ENCODE peak calls at places on chromosomes 3 and 15, in four cellular contexts. One of them, this sample, is unnamed.

GRCh38 chr3:157126365-157126764 is 33.6 kb downstream of the CCNL1 start:
- DNase-seq in psoas muscle: no peak
- DNase-seq in tibial nerve: no peak
- DNase-seq in activated naive CD4-positive, alpha-beta T cell: no peak
- DNase-seq in this sample: no peak

GRCh38 chr15:55017636-55018035 is 179.1 kb downstream of the RSL24D1 start:
- DNase-seq in psoas muscle: no peak
- DNase-seq in tibial nerve: no peak
- DNase-seq in activated naive CD4-positive, alpha-beta T cell: no peak
- DNase-seq in this sample: no peak

GRCh38 chr15:91021516-91022074 is 799 bp downstream of the VPS33B start:
- DNase-seq in psoas muscle: no peak
- DNase-seq in activated naive CD4-positive, alpha-beta T cell: no peak
- DNase-seq in tibial nerve: no peak
- DNase-seq in this sample: no peak

GRCh38 chr15:46525984-46526725 is 891.3 kb downstream of the SQOR start:
- DNase-seq in activated naive CD4-positive, alpha-beta T cell: no peak
- DNase-seq in psoas muscle: no peak
- DNase-seq in tibial nerve: no peak
- DNase-seq in this sample: no peak

GRCh38 chr3:175107231-175107630 is 248.1 kb downstream of the NAALADL2 start:
- DNase-seq in activated naive CD4-positive, alpha-beta T cell: no peak
- DNase-seq in tibial nerve: no peak
- DNase-seq in psoas muscle: no peak
- DNase-seq in this sample: no peak

GRCh38 chr3:175431396-175431795 is 572.3 kb downstream of the NAALADL2 start:
- DNase-seq in tibial nerve: no peak
- DNase-seq in psoas muscle: no peak
- DNase-seq in activated naive CD4-positive, alpha-beta T cell: no peak
- DNase-seq in this sample: peak; percentile 19

GRCh38 chr3:104909188-104909587 is 457.5 kb upstream of the ALCAM start:
- DNase-seq in activated naive CD4-positive, alpha-beta T cell: no peak
- DNase-seq in psoas muscle: no peak
- DNase-seq in tibial nerve: no peak
- DNase-seq in this sample: no peak

GRCh38 chr3:57048052-57048671 is 12.3 kb upstream of the SPATA12 start:
- DNase-seq in psoas muscle: peak; percentile 59
- DNase-seq in tibial nerve: peak; percentile 26
- DNase-seq in activated naive CD4-positive, alpha-beta T cell: no peak
- DNase-seq in this sample: no peak

GRCh38 chr15:38782156-38782555 is 217.5 kb upstream of the RASGRP1 start:
- DNase-seq in psoas muscle: no peak
- DNase-seq in activated naive CD4-positive, alpha-beta T cell: no peak
- DNase-seq in tibial nerve: no peak
- DNase-seq in this sample: no peak

GRCh38 chr3:53677406-53677805 is 168.8 kb downstream of the CHDH start:
- DNase-seq in activated naive CD4-positive, alpha-beta T cell: no peak
- DNase-seq in tibial nerve: no peak
- DNase-seq in psoas muscle: no peak
- DNase-seq in this sample: no peak

GRCh38 chr3:100457811-100458210 is 34.6 kb upstream of the TMEM45A start:
- DNase-seq in tibial nerve: no peak
- DNase-seq in psoas muscle: no peak
- DNase-seq in activated naive CD4-positive, alpha-beta T cell: no peak
- DNase-seq in this sample: no peak

GRCh38 chr3:146159037-146159436 is 1.9 kb downstream of the PLOD2 start:
- DNase-seq in psoas muscle: no peak
- DNase-seq in activated naive CD4-positive, alpha-beta T cell: no peak
- DNase-seq in tibial nerve: no peak
- DNase-seq in this sample: no peak

GRCh38 chr15:33565099-33565498 is 254.3 kb downstream of the RYR3 start:
- DNase-seq in tibial nerve: no peak
- DNase-seq in psoas muscle: no peak
- DNase-seq in activated naive CD4-positive, alpha-beta T cell: no peak
- DNase-seq in this sample: no peak

GRCh38 chr3:14391033-14391432 is 11.4 kb upstream of the SLC6A6 start:
- DNase-seq in tibial nerve: no peak
- DNase-seq in psoas muscle: peak; percentile 87
- DNase-seq in activated naive CD4-positive, alpha-beta T cell: no peak
- DNase-seq in this sample: no peak

GRCh38 chr3:191695131-191695814 is 234.3 kb downstream of the PYDC2 start:
- DNase-seq in activated naive CD4-positive, alpha-beta T cell: no peak
- DNase-seq in tibial nerve: no peak
- DNase-seq in psoas muscle: no peak
- DNase-seq in this sample: no peak

GRCh38 chr15:62549345-62549970 is 384.4 kb upstream of the C2CD4B start:
- DNase-seq in tibial nerve: no peak
- DNase-seq in psoas muscle: no peak
- DNase-seq in activated naive CD4-positive, alpha-beta T cell: no peak
- DNase-seq in this sample: no peak

GRCh38 chr15:77026501-77027110 is 31.7 kb downstream of the PSTPIP1 start:
- DNase-seq in psoas muscle: peak; percentile 45
- DNase-seq in tibial nerve: peak; percentile 8
- DNase-seq in activated naive CD4-positive, alpha-beta T cell: no peak
- DNase-seq in this sample: no peak

GRCh38 chr15:66117841-66118240 is 135.7 kb downstream of the MEGF11 start:
- DNase-seq in activated naive CD4-positive, alpha-beta T cell: no peak
- DNase-seq in tibial nerve: no peak
- DNase-seq in psoas muscle: no peak
- DNase-seq in this sample: no peak

GRCh38 chr3:177554900-177555759 is 357.8 kb upstream of the TBL1XR1 start:
- DNase-seq in psoas muscle: no peak
- DNase-seq in tibial nerve: no peak
- DNase-seq in activated naive CD4-positive, alpha-beta T cell: no peak
- DNase-seq in this sample: no peak

GRCh38 chr3:168241156-168241555 is 145.4 kb upstream of the GOLIM4 start:
- DNase-seq in activated naive CD4-positive, alpha-beta T cell: no peak
- DNase-seq in psoas muscle: no peak
- DNase-seq in tibial nerve: no peak
- DNase-seq in this sample: no peak

GRCh38 chr15:85504739-85505676 is 124.6 kb downstream of the AKAP13 start:
- DNase-seq in psoas muscle: no peak
- DNase-seq in tibial nerve: no peak
- DNase-seq in activated naive CD4-positive, alpha-beta T cell: no peak
- DNase-seq in this sample: no peak

GRCh38 chr3:123787133-123787532 is 97.0 kb downstream of the MYLK start:
- DNase-seq in activated naive CD4-positive, alpha-beta T cell: no peak
- DNase-seq in psoas muscle: no peak
- DNase-seq in tibial nerve: no peak
- DNase-seq in this sample: no peak

GRCh38 chr3:194322701-194323174 is 28.4 kb downstream of the CPN2 start:
- DNase-seq in tibial nerve: no peak
- DNase-seq in activated naive CD4-positive, alpha-beta T cell: no peak
- DNase-seq in psoas muscle: peak; percentile 80
- DNase-seq in this sample: no peak

GRCh38 chr15:72169921-72170611 is 27.5 kb downstream of the GRAMD2A start:
- DNase-seq in activated naive CD4-positive, alpha-beta T cell: no peak
- DNase-seq in tibial nerve: no peak
- DNase-seq in psoas muscle: no peak
- DNase-seq in this sample: no peak

GRCh38 chr3:134685881-134686802 is 35.3 kb upstream of the KY start:
- DNase-seq in tibial nerve: no peak
- DNase-seq in activated naive CD4-positive, alpha-beta T cell: no peak
- DNase-seq in psoas muscle: no peak
- DNase-seq in this sample: no peak

GRCh38 chr15:78943692-78944091 is 1.2 kb downstream of the CTSH start:
- DNase-seq in tibial nerve: no peak
- DNase-seq in psoas muscle: no peak
- DNase-seq in activated naive CD4-positive, alpha-beta T cell: no peak
- DNase-seq in this sample: no peak

GRCh38 chr15:67641453-67641852 is 99.0 kb downstream of the MAP2K5 start:
- DNase-seq in psoas muscle: no peak
- DNase-seq in activated naive CD4-positive, alpha-beta T cell: no peak
- DNase-seq in tibial nerve: no peak
- DNase-seq in this sample: no peak

GRCh38 chr3:72453686-72454085 is 394.6 kb downstream of the SHQ1 start:
- DNase-seq in tibial nerve: no peak
- DNase-seq in activated naive CD4-positive, alpha-beta T cell: no peak
- DNase-seq in psoas muscle: no peak
- DNase-seq in this sample: no peak

GRCh38 chr15:80572337-80572736 is 122.8 kb upstream of the ABHD17C start:
- DNase-seq in activated naive CD4-positive, alpha-beta T cell: no peak
- DNase-seq in psoas muscle: no peak
- DNase-seq in tibial nerve: no peak
- DNase-seq in this sample: no peak

GRCh38 chr15:87764461-87765236 is 491.9 kb downstream of the NTRK3 start:
- DNase-seq in activated naive CD4-positive, alpha-beta T cell: no peak
- DNase-seq in tibial nerve: no peak
- DNase-seq in psoas muscle: no peak
- DNase-seq in this sample: peak; percentile 45

GRCh38 chr3:13190376-13190762 is 117.1 kb upstream of the IQSEC1 start:
- DNase-seq in tibial nerve: no peak
- DNase-seq in activated naive CD4-positive, alpha-beta T cell: no peak
- DNase-seq in psoas muscle: no peak
- DNase-seq in this sample: no peak

GRCh38 chr15:79071901-79072300 is 18.7 kb downstream of the RASGRF1 start:
- DNase-seq in psoas muscle: peak; percentile 71
- DNase-seq in activated naive CD4-positive, alpha-beta T cell: no peak
- DNase-seq in tibial nerve: peak; percentile 26
- DNase-seq in this sample: no peak

GRCh38 chr3:100769693-100770092 is 60.4 kb downstream of the TFG start:
- DNase-seq in psoas muscle: no peak
- DNase-seq in tibial nerve: no peak
- DNase-seq in activated naive CD4-positive, alpha-beta T cell: no peak
- DNase-seq in this sample: no peak

GRCh38 chr3:194000712-194001111 is 135.2 kb upstream of the HES1 start:
- DNase-seq in tibial nerve: no peak
- DNase-seq in psoas muscle: no peak
- DNase-seq in activated naive CD4-positive, alpha-beta T cell: no peak
- DNase-seq in this sample: no peak

GRCh38 chr15:98282656-98283332 is 322.3 kb downstream of the ARRDC4 start:
- DNase-seq in activated naive CD4-positive, alpha-beta T cell: no peak
- DNase-seq in psoas muscle: no peak
- DNase-seq in tibial nerve: no peak
- DNase-seq in this sample: no peak

GRCh38 chr15:24039683-24040082 is 352.6 kb upstream of the NDN start:
- DNase-seq in activated naive CD4-positive, alpha-beta T cell: no peak
- DNase-seq in psoas muscle: no peak
- DNase-seq in tibial nerve: no peak
- DNase-seq in this sample: no peak

GRCh38 chr15:69604050-69604378 is 151.4 kb downstream of the RPLP1 start:
- DNase-seq in psoas muscle: no peak
- DNase-seq in activated naive CD4-positive, alpha-beta T cell: no peak
- DNase-seq in tibial nerve: no peak
- DNase-seq in this sample: no peak